ENCODE peak calls at places on chromosomes 7 and 10, in nine cellular contexts. H is activated CD8-positive, alpha-beta memory T cell treated with anti-CD3 and anti-CD28 coated beads, Interleukin-2, amount 10 ng/mL, durations not matched to agents 7 days and 5 days; J is stimulated activated effector memory CD8-positive, alpha-beta T cell treated with anti-CD3 and anti-CD28 coated beads, Interleukin-12 subunit alpha, Interleukin-12 subunit beta, amount 100 ng/mL, for 72 hours; P is foreskin keratinocyte; E is Right ventricle myocardium inferior; N is heart right ventricle; B is CD4-positive, alpha-beta T cell; W is heart left ventricle; V is RWPE2. L is an unnamed sample.

GRCh38 chr7:27160147-27160545 is 3.7 kb upstream of the HOXA7 start:
- ATAC-seq in H (peak), J (peak), P (no peak), E (no peak), N (no peak), B (peak), W (no peak), V (no peak), L (no peak)

GRCh38 chr7:129037585-129037984 is 17.3 kb downstream of the TNPO3 start:
- ATAC-seq in H (no peak), J (no peak), P (no peak), E (no peak), N (no peak), B (no peak), W (no peak), V (no peak), L (no peak)

GRCh38 chr10:110481948-110482347 is 15.8 kb upstream of the DUSP5 start:
- ATAC-seq in H (no peak), J (no peak), P (peak), E (no peak), N (no peak), B (no peak), W (no peak), V (peak), L (no peak)

GRCh38 chr10:36946598-36946997 is 178.8 kb upstream of the ANKRD30A start:
- ATAC-seq in H (no peak), J (no peak), P (no peak), E (no peak), N (no peak), B (no peak), W (no peak), V (no peak), L (no peak)

GRCh38 chr7:16543456-16543855 is 16.8 kb downstream of the LRRC72 start:
- ATAC-seq in H (no peak), J (no peak), P (peak), E (no peak), N (no peak), B (no peak), W (no peak), V (peak), L (no peak)

GRCh38 chr10:43839973-43840372 is 191.3 kb upstream of the ZNF32 start:
- ATAC-seq in H (no peak), J (no peak), P (no peak), E (no peak), N (no peak), B (no peak), W (no peak), V (no peak), L (no peak)

GRCh38 chr7:69687739-69688431 is 89.6 kb downstream of the AUTS2 start:
- ATAC-seq in H (no peak), J (no peak), P (no peak), E (no peak), N (no peak), B (no peak), W (no peak), V (no peak), L (no peak)

GRCh38 chr7:22277375-22277774 is 79.6 kb downstream of the RAPGEF5 start:
- ATAC-seq in H (no peak), J (no peak), P (no peak), E (no peak), N (no peak), B (no peak), W (no peak), V (no peak), L (no peak)

GRCh38 chr7:8217200-8218068 is 44.5 kb downstream of the ICA1 start:
- ATAC-seq in H (peak), J (peak), P (peak), E (no peak), N (peak), B (peak), W (peak), V (peak), L (peak)

GRCh38 chr10:126171555-126171954 is 216.7 kb downstream of the ADAM12 start:
- ATAC-seq in H (no peak), J (no peak), P (no peak), E (peak), N (peak), B (no peak), W (peak), V (no peak), L (no peak)

L was measured in gastroesophageal sphincter.